ENCODE peak calls at places on chromosomes 16 and 17, in five cellular contexts. One of them, this sample, is unnamed.

GRCh38 chr16:85463228-85463611 is 149.9 kb upstream of the GSE1 start:
- DNase-seq in lower leg skin: no peak
- DNase-seq in fibroblast of the conjunctiva: no peak
- DNase-seq in ACHN: no peak
- DNase-seq in H9: no peak
- DNase-seq in this sample: no peak

GRCh38 chr17:48144976-48145798 is 37.6 kb downstream of the SNX11 start:
- DNase-seq in H9: no peak
- DNase-seq in fibroblast of the conjunctiva: no peak
- DNase-seq in ACHN: no peak
- DNase-seq in lower leg skin: no peak
- DNase-seq in this sample: no peak

GRCh38 chr17:6755731-6756184 is at the start of gene XAF1:
- DNase-seq in ACHN: no peak
- DNase-seq in fibroblast of the conjunctiva: peak; percentile 28
- DNase-seq in lower leg skin: no peak
- DNase-seq in H9: no peak
- DNase-seq in this sample: peak; percentile 35

GRCh38 chr16:47132310-47132709 is 11.4 kb downstream of the NETO2 start:
- DNase-seq in lower leg skin: no peak
- DNase-seq in fibroblast of the conjunctiva: no peak
- DNase-seq in ACHN: peak; percentile 20
- DNase-seq in H9: no peak
- DNase-seq in this sample: no peak

GRCh38 chr17:82234211-82235055 is 5.6 kb downstream of the SLC16A3 start:
- DNase-seq in ACHN: no peak
- DNase-seq in fibroblast of the conjunctiva: no peak
- DNase-seq in lower leg skin: no peak
- DNase-seq in H9: no peak
- DNase-seq in this sample: no peak

GRCh38 chr16:85173077-85173980 is 61.1 kb upstream of the CIBAR2 start:
- DNase-seq in ACHN: peak; percentile 19
- DNase-seq in H9: no peak
- DNase-seq in lower leg skin: no peak
- DNase-seq in fibroblast of the conjunctiva: peak; percentile 35
- DNase-seq in this sample: peak; percentile 90

GRCh38 chr17:55783684-55784245 is 32.9 kb downstream of the PCTP start:
- DNase-seq in ACHN: no peak
- DNase-seq in H9: peak; percentile 34
- DNase-seq in fibroblast of the conjunctiva: peak; percentile 57
- DNase-seq in lower leg skin: peak; percentile 96
- DNase-seq in this sample: no peak

GRCh38 chr16:23026777-23027362 is 122.4 kb downstream of the USP31 start:
- DNase-seq in fibroblast of the conjunctiva: no peak
- DNase-seq in H9: peak; percentile 54
- DNase-seq in lower leg skin: peak; percentile 6
- DNase-seq in ACHN: peak; percentile 54
- DNase-seq in this sample: peak; percentile 25

GRCh38 chr16:67907397-67907796 is 14.3 kb downstream of the PSKH1 start:
- DNase-seq in lower leg skin: no peak
- DNase-seq in ACHN: no peak
- DNase-seq in H9: no peak
- DNase-seq in fibroblast of the conjunctiva: no peak
- DNase-seq in this sample: no peak

GRCh38 chr17:15501282-15501681 is 33.9 kb upstream of the CDRT4 start:
- DNase-seq in lower leg skin: no peak
- DNase-seq in fibroblast of the conjunctiva: no peak
- DNase-seq in ACHN: no peak
- DNase-seq in H9: no peak
- DNase-seq in this sample: no peak

GRCh38 chr16:72124761-72125634 is 31.4 kb downstream of the DHX38 start:
- DNase-seq in ACHN: peak; percentile 67
- DNase-seq in fibroblast of the conjunctiva: peak; percentile 72
- DNase-seq in H9: peak; percentile 89
- DNase-seq in lower leg skin: peak; percentile 93
- DNase-seq in this sample: peak; percentile 55

GRCh38 chr16:66849543-66849942 is 5.3 kb downstream of the CA7 start:
- DNase-seq in ACHN: no peak
- DNase-seq in fibroblast of the conjunctiva: no peak
- DNase-seq in H9: peak; percentile 47
- DNase-seq in lower leg skin: no peak
- DNase-seq in this sample: no peak

GRCh38 chr17:17783825-17784598 is 52.8 kb downstream of the SREBF1 start:
- DNase-seq in fibroblast of the conjunctiva: no peak
- DNase-seq in lower leg skin: no peak
- DNase-seq in ACHN: no peak
- DNase-seq in H9: peak; percentile 67
- DNase-seq in this sample: peak; percentile 63

GRCh38 chr17:41917957-41918391 is 777 bp downstream of the ACLY start:
- DNase-seq in fibroblast of the conjunctiva: no peak
- DNase-seq in ACHN: peak; percentile 54
- DNase-seq in lower leg skin: peak; percentile 88
- DNase-seq in H9: no peak
- DNase-seq in this sample: no peak

This sample was measured in renal cortical epithelial cell.